ENCODE peak calls at places on chromosomes 12 and 14, in four cellular contexts. One of them, this sample, is unnamed.

GRCh38 chr12:56338643-56339422 is at the start of gene IL23A:
- DNase-seq in gastrocnemius medialis: no peak
- DNase-seq in stomach: no peak
- DNase-seq in kidney epithelial cell: peak
- DNase-seq in this sample: peak

GRCh38 chr12:12365442-12365802 is 8.5 kb downstream of the BORCS5 start:
- DNase-seq in stomach: no peak
- DNase-seq in kidney epithelial cell: no peak
- DNase-seq in gastrocnemius medialis: no peak
- DNase-seq in this sample: no peak

GRCh38 chr12:113007166-113007565 is 28.8 kb downstream of the OAS2 start:
- DNase-seq in kidney epithelial cell: peak
- DNase-seq in stomach: no peak
- DNase-seq in gastrocnemius medialis: no peak
- DNase-seq in this sample: peak

GRCh38 chr14:25411933-25412757 is 362.2 kb upstream of the STXBP6 start:
- DNase-seq in kidney epithelial cell: no peak
- DNase-seq in gastrocnemius medialis: peak
- DNase-seq in stomach: no peak
- DNase-seq in this sample: no peak

GRCh38 chr12:131130311-131130911 is 176.7 kb downstream of the ADGRD1 start:
- DNase-seq in kidney epithelial cell: no peak
- DNase-seq in gastrocnemius medialis: no peak
- DNase-seq in stomach: no peak
- DNase-seq in this sample: no peak

GRCh38 chr14:76768201-76768656 is 7.0 kb downstream of the VASH1 start:
- DNase-seq in stomach: peak
- DNase-seq in kidney epithelial cell: no peak
- DNase-seq in gastrocnemius medialis: no peak
- DNase-seq in this sample: no peak

GRCh38 chr12:49733219-49734017 is 7.9 kb upstream of the TMBIM6 start:
- DNase-seq in stomach: no peak
- DNase-seq in gastrocnemius medialis: no peak
- DNase-seq in kidney epithelial cell: no peak
- DNase-seq in this sample: no peak

GRCh38 chr14:57326253-57326652 is 57.5 kb downstream of the AP5M1 start:
- DNase-seq in gastrocnemius medialis: no peak
- DNase-seq in stomach: no peak
- DNase-seq in kidney epithelial cell: no peak
- DNase-seq in this sample: no peak

GRCh38 chr14:98608071-98609060 is 663.6 kb downstream of the BCL11B start:
- DNase-seq in stomach: no peak
- DNase-seq in gastrocnemius medialis: no peak
- DNase-seq in kidney epithelial cell: no peak
- DNase-seq in this sample: no peak

DNA sequence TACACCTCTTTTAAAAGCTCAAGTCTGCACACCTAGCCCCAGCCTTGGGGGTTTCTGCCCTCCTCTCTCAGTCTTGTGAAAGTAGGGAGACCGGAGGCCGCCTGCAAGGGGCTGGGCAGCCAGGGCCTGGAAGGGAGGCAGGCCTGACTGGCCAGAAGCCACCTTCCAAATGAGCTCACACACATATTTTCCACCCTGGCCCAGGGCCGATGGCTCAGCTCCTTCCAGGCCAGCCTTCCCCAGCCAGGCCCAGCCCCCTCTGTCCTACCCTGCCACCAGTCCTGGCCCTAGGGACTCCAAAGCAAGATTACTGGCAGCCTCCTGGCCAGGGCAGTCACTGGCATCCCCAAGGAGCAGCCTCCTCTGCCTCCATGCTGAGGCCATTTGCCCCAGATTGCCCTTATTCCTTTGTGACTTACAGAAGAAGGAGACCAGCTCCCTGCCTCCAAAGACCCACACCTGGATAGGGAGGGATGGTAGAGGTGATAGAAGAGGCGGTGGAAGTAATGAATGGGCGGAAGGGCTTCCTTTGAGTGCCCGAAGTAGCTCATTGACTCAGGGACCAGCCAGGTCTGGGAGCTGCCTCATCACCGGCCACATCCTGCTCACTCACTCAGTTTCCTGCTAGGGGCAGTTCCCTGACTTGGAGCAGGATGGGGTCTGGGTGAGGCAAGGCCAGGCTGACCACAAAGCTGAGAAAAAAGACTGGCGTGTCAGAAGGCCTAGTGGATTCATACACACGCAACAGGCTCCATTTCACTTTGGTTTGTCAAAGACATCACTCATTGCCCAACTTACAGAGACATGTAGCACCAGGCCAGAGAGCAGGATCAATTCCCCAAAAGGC is 14.8 kb downstream of the MMP14 start:
- DNase-seq in gastrocnemius medialis: peak
- DNase-seq in stomach: peak
- DNase-seq in kidney epithelial cell: peak
- DNase-seq in this sample: peak
- H3K4me3 ChIP-seq in gastrocnemius medialis: no peak
- H3K4me3 ChIP-seq in stomach: no peak
- H3K4me3 ChIP-seq in kidney epithelial cell: no peak
- H3K4me3 ChIP-seq in this sample: no peak

GRCh38 chr12:26195641-26196423 is 459 bp downstream of the SSPN start:
- DNase-seq in gastrocnemius medialis: peak
- DNase-seq in kidney epithelial cell: no peak
- DNase-seq in stomach: peak
- DNase-seq in this sample: no peak
- TF ChIP-seq CTCF in gastrocnemius medialis: no peak
- TF ChIP-seq CTCF in kidney epithelial cell: no peak
- TF ChIP-seq CTCF in stomach: no peak
- TF ChIP-seq CTCF in this sample: no peak

GRCh38 chr12:40105265-40105514 is 691 bp downstream of the SLC2A13 start:
- DNase-seq in stomach: no peak
- DNase-seq in gastrocnemius medialis: no peak
- DNase-seq in kidney epithelial cell: no peak
- DNase-seq in this sample: no peak

GRCh38 chr12:40105515-40106201 is at the start of gene SLC2A13:
- DNase-seq in stomach: peak
- DNase-seq in kidney epithelial cell: no peak
- DNase-seq in gastrocnemius medialis: peak
- DNase-seq in this sample: peak

GRCh38 chr12:40106202-40106533 is 287 bp upstream of the SLC2A13 start:
- DNase-seq in kidney epithelial cell: no peak
- DNase-seq in gastrocnemius medialis: no peak
- DNase-seq in stomach: no peak
- DNase-seq in this sample: no peak

GRCh38 chr12:40103043-40103442 is 2.8 kb downstream of the SLC2A13 start:
- DNase-seq in kidney epithelial cell: no peak
- DNase-seq in stomach: no peak
- DNase-seq in gastrocnemius medialis: no peak
- DNase-seq in this sample: no peak

DNA sequence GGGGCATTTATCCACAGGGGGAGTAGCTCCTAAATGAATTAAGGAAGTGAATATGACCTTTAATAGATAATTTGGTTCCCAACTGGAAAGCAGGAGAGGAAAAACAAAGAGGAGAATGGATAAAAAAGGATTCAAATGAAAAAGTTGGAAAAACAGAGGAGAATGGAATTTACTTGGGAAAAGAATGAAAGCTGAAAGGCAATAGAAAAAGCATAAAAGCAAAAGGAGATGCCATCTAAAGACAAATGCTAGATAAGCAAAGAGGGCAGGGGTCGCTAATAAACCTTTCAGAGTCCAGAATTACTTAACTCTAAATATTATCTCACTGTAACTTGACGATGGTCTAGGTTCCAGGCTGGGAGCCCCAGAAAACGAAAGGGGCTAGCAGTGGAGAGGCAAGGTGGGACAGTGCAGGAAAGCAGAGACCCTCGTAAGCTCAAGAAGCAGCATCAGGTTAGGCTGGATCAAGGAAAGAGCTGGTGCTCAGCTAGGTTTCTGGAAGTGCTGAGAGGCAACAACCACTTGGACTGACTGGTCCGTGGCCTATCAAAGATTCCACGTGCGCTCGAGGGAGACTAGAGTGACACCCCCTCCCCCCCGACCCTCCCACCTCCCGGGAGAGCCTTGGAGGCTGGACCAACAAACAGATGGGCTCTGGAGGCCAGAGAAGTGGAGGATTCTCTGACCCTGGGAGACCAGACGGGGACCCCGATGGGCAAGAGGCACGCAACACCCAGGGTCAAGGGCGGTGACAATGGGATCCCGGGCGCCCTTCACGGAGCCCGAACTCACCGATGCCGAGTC is 1.2 kb downstream of the SLC2A13 start:
- DNase-seq in kidney epithelial cell: no peak
- DNase-seq in stomach: no peak
- DNase-seq in gastrocnemius medialis: no peak
- DNase-seq in this sample: no peak
- H3K4me3 ChIP-seq in kidney epithelial cell: peak
- H3K4me3 ChIP-seq in stomach: peak
- H3K4me3 ChIP-seq in gastrocnemius medialis: peak
- H3K4me3 ChIP-seq in this sample: peak

DNA sequence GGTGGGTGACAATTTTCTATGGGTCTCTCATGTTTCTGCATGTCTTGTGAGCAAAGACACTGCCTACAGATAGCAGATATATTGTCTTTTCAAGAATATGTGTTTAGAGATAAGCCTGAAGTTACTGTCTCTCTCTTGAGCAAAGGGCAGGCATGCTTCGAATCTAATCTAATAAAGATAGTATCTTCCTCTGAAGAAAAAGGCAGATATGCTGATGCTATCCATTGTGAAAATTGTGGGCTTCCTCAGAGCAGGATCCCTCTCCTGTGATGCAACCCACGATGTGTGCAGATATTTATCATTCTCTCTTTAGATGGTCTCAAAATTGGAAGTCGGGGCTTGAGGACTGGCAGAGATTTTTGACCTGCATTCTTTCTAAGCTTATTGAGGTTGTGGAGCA is 187.0 kb downstream of the DACT1 start:
- DNase-seq in gastrocnemius medialis: no peak
- DNase-seq in kidney epithelial cell: no peak
- DNase-seq in stomach: no peak
- DNase-seq in this sample: no peak
- TF ChIP-seq CTCF in gastrocnemius medialis: no peak
- TF ChIP-seq CTCF in kidney epithelial cell: no peak
- TF ChIP-seq CTCF in stomach: no peak
- TF ChIP-seq CTCF in this sample: no peak

DNA sequence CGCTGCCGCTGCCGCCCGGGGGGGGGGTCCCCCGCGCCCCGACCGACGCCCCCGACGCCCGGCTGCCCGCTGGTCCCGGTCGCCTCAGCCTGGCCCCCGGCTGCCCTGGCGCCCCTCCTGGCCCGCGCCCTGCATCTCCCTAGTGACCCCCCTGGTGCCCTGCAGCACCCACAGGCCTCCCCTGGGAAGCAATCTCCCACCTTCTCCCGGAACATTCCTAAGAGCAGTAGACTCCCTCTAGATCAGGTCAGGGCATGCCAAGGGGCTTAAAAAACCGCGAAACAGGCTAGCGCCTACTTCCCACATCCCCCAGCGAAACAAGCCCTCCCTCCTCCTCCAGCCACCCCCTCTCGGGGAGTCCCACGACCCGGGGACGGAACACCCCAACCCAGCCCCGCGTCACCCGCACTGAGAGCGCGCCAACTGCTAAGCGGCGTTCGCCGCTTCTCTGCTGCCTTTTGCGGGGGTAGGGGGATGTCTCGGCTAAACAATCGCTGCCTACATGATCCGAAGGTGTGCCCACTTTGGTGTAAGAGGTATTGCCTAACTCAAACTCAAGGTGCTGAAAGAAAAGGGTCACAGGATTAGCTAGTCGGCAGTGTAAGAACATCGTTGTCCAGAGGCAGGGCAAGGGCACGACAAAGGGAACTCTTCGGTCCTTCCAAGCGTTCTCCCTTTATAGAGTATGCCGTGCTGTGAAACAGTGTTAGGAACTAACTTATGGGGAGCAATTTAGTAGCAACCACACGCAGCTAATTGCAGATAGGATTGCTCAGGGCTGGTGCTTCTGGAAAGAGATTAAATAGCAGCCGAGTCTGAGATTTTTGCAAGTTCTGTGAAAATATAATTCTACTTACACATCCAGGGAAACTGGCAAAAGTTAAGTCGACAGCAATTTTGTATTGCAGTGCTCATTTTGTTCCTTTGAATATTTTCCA is 617 bp upstream of the NTN4 start:
- DNase-seq in stomach: no peak
- DNase-seq in gastrocnemius medialis: no peak
- DNase-seq in kidney epithelial cell: no peak
- DNase-seq in this sample: no peak
- H3K4me3 ChIP-seq in stomach: peak
- H3K4me3 ChIP-seq in gastrocnemius medialis: peak
- H3K4me3 ChIP-seq in kidney epithelial cell: peak
- H3K4me3 ChIP-seq in this sample: peak

DNA sequence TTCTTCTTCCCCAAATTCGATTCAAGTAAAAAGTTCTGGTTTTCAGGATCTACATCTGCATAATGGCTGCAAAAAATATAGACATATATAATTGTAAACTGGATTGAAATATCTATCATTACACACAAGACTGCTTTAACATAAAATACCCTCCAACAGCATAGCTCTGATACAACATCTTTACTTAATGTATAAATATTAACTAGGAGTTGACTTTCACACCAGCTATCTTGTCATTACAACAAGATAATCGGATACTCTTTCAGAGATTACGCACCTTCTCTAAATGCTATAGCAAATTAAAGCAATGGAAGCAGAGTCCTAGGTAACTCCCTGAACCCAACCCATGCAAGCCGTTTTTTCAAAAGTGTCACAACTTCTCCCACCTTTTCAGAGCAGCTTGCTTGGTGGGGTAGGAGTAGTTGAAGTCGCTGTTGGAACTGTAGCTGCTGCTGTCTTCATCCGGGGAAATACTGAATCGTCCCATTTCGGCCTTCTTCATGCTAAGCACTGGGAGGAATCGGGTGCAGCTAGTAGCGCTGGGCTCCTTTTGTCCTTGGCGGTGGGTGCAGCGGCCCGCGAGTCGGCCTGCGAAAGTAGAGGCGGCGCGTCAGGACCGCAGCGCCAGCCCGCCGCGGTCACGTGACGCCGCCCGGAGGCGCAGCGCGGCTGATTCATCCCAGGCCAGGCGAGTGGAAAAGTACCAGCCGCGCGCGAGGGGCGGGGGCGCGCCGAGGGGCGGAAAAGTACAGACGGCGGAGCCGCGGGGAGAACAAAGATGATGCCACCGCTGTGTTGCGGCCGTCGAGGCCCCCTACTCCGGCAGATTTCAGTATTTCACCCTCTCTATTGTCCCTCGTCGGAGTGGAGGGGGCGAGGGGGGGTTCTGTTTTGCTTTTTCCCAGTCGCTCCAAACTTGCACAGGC is 1.5 kb downstream of the SLC38A2 start:
- DNase-seq in gastrocnemius medialis: peak
- DNase-seq in kidney epithelial cell: no peak
- DNase-seq in stomach: peak
- DNase-seq in this sample: peak
- TF ChIP-seq CTCF in gastrocnemius medialis: no peak
- TF ChIP-seq CTCF in kidney epithelial cell: no peak
- TF ChIP-seq CTCF in stomach: no peak
- TF ChIP-seq CTCF in this sample: no peak